ENCODE peak calls at places on chromosome 14, in four cellular contexts. One of them, this sample, is unnamed.

GRCh38 chr14:64848239-64848638 is 31.5 kb downstream of the SPTB start:
- DNase-seq in IMR-90: no peak
- DNase-seq in heart right ventricle: no peak
- DNase-seq in GM12865: peak; percentile 6
- DNase-seq in this sample: no peak

GRCh38 chr14:95699397-95699796 is 13.2 kb downstream of the TCL1B start:
- DNase-seq in IMR-90: no peak
- DNase-seq in heart right ventricle: no peak
- DNase-seq in GM12865: peak; percentile 75
- DNase-seq in this sample: no peak

GRCh38 chr14:100784523-100785337 is 41.2 kb upstream of the MEG3 start:
- DNase-seq in IMR-90: no peak
- DNase-seq in GM12865: no peak
- DNase-seq in heart right ventricle: no peak
- DNase-seq in this sample: peak; percentile 17

GRCh38 chr14:38257500-38257899 is 1.6 kb upstream of the CLEC14A start:
- DNase-seq in IMR-90: peak; percentile 45
- DNase-seq in heart right ventricle: no peak
- DNase-seq in GM12865: no peak
- DNase-seq in this sample: no peak

GRCh38 chr14:65478017-65478416 is 65.5 kb downstream of the FUT8 start:
- DNase-seq in IMR-90: no peak
- DNase-seq in GM12865: no peak
- DNase-seq in heart right ventricle: no peak
- DNase-seq in this sample: no peak

GRCh38 chr14:102544034-102544744 is 34.6 kb upstream of the ANKRD9 start:
- DNase-seq in IMR-90: no peak
- DNase-seq in GM12865: no peak
- DNase-seq in heart right ventricle: no peak
- DNase-seq in this sample: no peak

GRCh38 chr14:94421316-94421715 is 31.3 kb downstream of the SERPINA11 start:
- DNase-seq in IMR-90: no peak
- DNase-seq in heart right ventricle: no peak
- DNase-seq in GM12865: no peak
- DNase-seq in this sample: no peak

GRCh38 chr14:25463475-25463874 is 413.5 kb upstream of the STXBP6 start:
- DNase-seq in IMR-90: no peak
- DNase-seq in GM12865: no peak
- DNase-seq in heart right ventricle: no peak
- DNase-seq in this sample: no peak

GRCh38 chr14:32728957-32729356 is 209.7 kb upstream of the NPAS3 start:
- DNase-seq in heart right ventricle: no peak
- DNase-seq in IMR-90: no peak
- DNase-seq in GM12865: no peak
- DNase-seq in this sample: no peak

GRCh38 chr14:61102549-61103466 is 121.8 kb downstream of the SLC38A6 start:
- DNase-seq in heart right ventricle: no peak
- DNase-seq in IMR-90: no peak
- DNase-seq in GM12865: peak; percentile 48
- DNase-seq in this sample: no peak

GRCh38 chr14:49691031-49691430 is 1.9 kb upstream of the KLHDC1 start:
- DNase-seq in heart right ventricle: no peak
- DNase-seq in GM12865: no peak
- DNase-seq in IMR-90: no peak
- DNase-seq in this sample: no peak

GRCh38 chr14:63726499-63726898 is 1.4 kb downstream of the SGPP1 start:
- DNase-seq in GM12865: no peak
- DNase-seq in IMR-90: no peak
- DNase-seq in heart right ventricle: no peak
- DNase-seq in this sample: no peak
- H3K4me3 ChIP-seq in GM12865: peak overlapping the region; percentile 99
- H3K4me3 ChIP-seq in IMR-90: peak overlapping the region; percentile 100
- H3K4me3 ChIP-seq in heart right ventricle: peak overlapping the region; percentile 100
- H3K4me3 ChIP-seq in this sample: peak overlapping the region; percentile 84

GRCh38 chr14:91244501-91244901 is at the start of gene GPR68:
- DNase-seq in IMR-90: peak; percentile 73
- DNase-seq in heart right ventricle: peak; percentile 43
- DNase-seq in GM12865: no peak
- DNase-seq in this sample: peak; percentile 81
- H3K4me3 ChIP-seq in IMR-90: no peak within 1 kb of the TSS
- H3K4me3 ChIP-seq in heart right ventricle: no peak within 1 kb of the TSS
- H3K4me3 ChIP-seq in GM12865: peak within 1 kb of the TSS; percentile 40
- H3K4me3 ChIP-seq in this sample: no peak within 1 kb of the TSS

GRCh38 chr14:76848879-76849278 is 22.7 kb downstream of the LRRC74A start:
- DNase-seq in GM12865: no peak
- DNase-seq in IMR-90: no peak
- DNase-seq in heart right ventricle: no peak
- DNase-seq in this sample: no peak

GRCh38 chr14:76842414-76842813 is 16.2 kb downstream of the LRRC74A start:
- DNase-seq in IMR-90: no peak
- DNase-seq in GM12865: no peak
- DNase-seq in heart right ventricle: no peak
- DNase-seq in this sample: no peak

GRCh38 chr14:76844223-76844622 is 18.0 kb downstream of the LRRC74A start:
- DNase-seq in GM12865: peak; percentile 26
- DNase-seq in heart right ventricle: peak; percentile 88
- DNase-seq in IMR-90: peak; percentile 29
- DNase-seq in this sample: peak; percentile 83

DNA sequence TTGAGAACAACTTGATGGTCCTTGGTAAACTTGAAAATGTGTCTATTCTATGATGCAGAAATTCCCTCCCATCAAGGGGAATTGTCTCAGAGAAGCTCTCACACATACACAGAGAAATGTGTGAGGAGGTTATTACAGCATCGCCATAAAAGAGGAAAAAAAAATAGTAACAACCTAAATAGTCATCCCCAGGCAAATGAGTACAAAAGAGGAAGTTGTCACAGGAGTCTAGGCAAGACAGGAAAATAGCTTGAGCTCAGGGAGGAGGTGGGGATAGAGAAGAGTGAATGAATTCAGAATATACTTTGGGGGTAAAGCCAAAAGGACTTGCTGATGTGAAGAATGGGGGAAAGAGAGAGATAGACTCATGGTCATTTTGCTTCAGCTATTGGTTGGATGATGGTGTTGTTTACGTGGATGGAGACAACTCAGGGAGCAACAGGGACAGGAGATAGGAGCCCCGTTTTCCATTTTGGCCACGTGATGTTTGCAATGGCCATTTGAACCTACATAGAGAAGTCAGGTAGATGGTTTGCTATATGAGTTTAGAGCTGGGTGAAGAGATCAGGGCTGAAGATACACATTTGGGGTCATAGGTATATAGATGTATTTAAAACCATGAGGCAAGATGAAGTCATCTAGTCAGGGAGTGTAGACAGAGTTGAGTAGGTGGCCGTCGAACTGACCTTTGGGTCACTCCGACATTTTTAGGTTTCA is 20.3 kb downstream of the LRRC74A start:
- DNase-seq in GM12865: no peak
- DNase-seq in heart right ventricle: no peak
- DNase-seq in IMR-90: no peak
- DNase-seq in this sample: no peak
- H3K4me3 ChIP-seq in GM12865: no peak overlapping the region
- H3K4me3 ChIP-seq in heart right ventricle: no peak overlapping the region
- H3K4me3 ChIP-seq in IMR-90: no peak overlapping the region
- H3K4me3 ChIP-seq in this sample: no peak overlapping the region

DNA sequence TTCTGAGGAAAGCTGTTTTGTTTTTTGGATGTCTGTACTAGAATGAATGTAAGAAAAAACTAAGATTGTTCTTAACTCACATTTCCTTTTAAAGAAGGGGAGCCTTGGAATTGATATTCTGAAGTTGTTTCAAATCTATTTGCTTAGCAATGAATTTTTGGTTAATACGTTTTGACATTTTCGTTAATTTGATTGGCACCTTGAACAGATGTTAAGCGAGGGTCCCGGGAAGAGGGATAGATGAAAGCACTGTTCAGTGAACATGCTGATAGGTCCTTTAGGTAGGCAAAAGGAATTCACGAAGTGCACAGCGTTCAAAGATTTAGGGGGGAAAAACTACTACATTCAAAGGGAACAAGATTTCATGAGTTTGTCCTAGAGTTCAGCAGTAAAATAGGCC is 1.7 kb downstream of the SLC39A9 start:
- DNase-seq in GM12865: no peak
- DNase-seq in heart right ventricle: no peak
- DNase-seq in IMR-90: no peak
- DNase-seq in this sample: no peak
- H3K4me3 ChIP-seq in GM12865: peak overlapping the region; percentile 80
- H3K4me3 ChIP-seq in heart right ventricle: peak overlapping the region; percentile 75
- H3K4me3 ChIP-seq in IMR-90: peak overlapping the region; percentile 57
- H3K4me3 ChIP-seq in this sample: peak overlapping the region; percentile 95

GRCh38 chr14:89012272-89013097 is 188.0 kb downstream of the TTC8 start:
- DNase-seq in IMR-90: no peak
- DNase-seq in heart right ventricle: no peak
- DNase-seq in GM12865: no peak
- DNase-seq in this sample: no peak
- H3K4me3 ChIP-seq in IMR-90: no peak overlapping the region
- H3K4me3 ChIP-seq in heart right ventricle: no peak overlapping the region
- H3K4me3 ChIP-seq in GM12865: no peak overlapping the region
- H3K4me3 ChIP-seq in this sample: no peak overlapping the region

DNA sequence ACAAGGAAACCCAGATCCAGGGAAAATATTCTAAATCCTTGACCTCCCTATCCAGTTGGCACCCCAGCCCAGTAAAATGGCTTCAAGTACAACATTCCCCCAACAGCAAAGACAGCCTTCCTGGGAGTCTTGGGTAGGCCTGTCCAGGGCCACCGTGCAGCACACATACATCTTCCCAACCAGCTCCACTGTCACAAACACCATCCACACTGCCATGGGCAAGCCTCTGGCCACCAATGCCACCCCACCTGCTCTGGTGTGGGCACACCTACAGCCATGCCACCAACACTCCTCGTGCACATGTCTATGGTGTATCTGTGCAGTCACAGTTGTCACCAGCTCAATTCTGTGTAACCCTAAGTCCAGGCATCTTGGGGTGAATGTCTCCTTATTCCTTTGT is 193.2 kb downstream of the DAD1 start:
- DNase-seq in heart right ventricle: no peak
- DNase-seq in GM12865: no peak
- DNase-seq in IMR-90: no peak
- DNase-seq in this sample: no peak
- H3K4me3 ChIP-seq in heart right ventricle: no peak overlapping the region
- H3K4me3 ChIP-seq in GM12865: no peak overlapping the region
- H3K4me3 ChIP-seq in IMR-90: no peak overlapping the region
- H3K4me3 ChIP-seq in this sample: no peak overlapping the region

GRCh38 chr14:20503905-20504304 is 1.4 kb upstream of the RNASE10 start:
- DNase-seq in IMR-90: no peak
- DNase-seq in GM12865: no peak
- DNase-seq in heart right ventricle: no peak
- DNase-seq in this sample: peak; percentile 15
- H3K4me3 ChIP-seq in IMR-90: no peak overlapping the region
- H3K4me3 ChIP-seq in GM12865: no peak overlapping the region
- H3K4me3 ChIP-seq in heart right ventricle: no peak overlapping the region
- H3K4me3 ChIP-seq in this sample: no peak overlapping the region

GRCh38 chr14:105092912-105093425 is 27.7 kb upstream of the GPR132 start:
- DNase-seq in IMR-90: peak; percentile 58
- DNase-seq in heart right ventricle: peak; percentile 53
- DNase-seq in GM12865: peak; percentile 69
- DNase-seq in this sample: peak; percentile 78
- H3K4me3 ChIP-seq in IMR-90: peak overlapping the region; percentile 90
- H3K4me3 ChIP-seq in heart right ventricle: peak overlapping the region; percentile 85
- H3K4me3 ChIP-seq in GM12865: peak overlapping the region; percentile 49
- H3K4me3 ChIP-seq in this sample: peak overlapping the region; percentile 37

DNA sequence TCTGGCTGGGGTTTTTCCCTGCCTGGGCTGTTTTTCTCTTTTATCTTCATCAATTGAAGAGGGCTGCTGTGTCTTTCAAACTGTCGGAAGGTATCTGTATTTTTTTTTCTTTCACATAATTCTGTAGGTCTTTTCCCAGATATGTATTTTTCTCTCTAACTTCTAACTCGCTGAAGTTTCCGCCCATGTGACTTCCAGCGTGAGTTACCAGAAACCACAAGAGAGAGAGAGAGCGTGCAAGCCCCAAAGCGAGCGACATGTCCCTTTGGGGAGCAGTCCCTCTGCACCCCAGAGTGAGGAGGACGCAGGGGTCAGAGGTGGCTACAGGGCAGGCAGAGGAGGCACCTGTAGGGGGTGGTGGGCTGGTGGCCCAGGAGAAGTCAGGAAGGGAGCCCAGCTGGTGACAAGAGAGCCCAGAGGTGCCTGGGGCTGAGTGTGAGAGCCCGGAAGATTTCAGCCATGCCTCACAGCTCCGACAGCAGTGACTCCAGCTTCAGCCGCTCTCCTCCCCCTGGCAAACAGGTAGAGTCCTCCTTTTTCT is at the start of gene BATF:
- DNase-seq in IMR-90: no peak
- DNase-seq in heart right ventricle: no peak
- DNase-seq in GM12865: peak; percentile 87
- DNase-seq in this sample: no peak
- H3K4me3 ChIP-seq in IMR-90: no peak within 1 kb of the TSS
- H3K4me3 ChIP-seq in heart right ventricle: peak within 1 kb of the TSS; percentile 8
- H3K4me3 ChIP-seq in GM12865: peak within 1 kb of the TSS; percentile 91
- H3K4me3 ChIP-seq in this sample: peak within 1 kb of the TSS; percentile 23

DNA sequence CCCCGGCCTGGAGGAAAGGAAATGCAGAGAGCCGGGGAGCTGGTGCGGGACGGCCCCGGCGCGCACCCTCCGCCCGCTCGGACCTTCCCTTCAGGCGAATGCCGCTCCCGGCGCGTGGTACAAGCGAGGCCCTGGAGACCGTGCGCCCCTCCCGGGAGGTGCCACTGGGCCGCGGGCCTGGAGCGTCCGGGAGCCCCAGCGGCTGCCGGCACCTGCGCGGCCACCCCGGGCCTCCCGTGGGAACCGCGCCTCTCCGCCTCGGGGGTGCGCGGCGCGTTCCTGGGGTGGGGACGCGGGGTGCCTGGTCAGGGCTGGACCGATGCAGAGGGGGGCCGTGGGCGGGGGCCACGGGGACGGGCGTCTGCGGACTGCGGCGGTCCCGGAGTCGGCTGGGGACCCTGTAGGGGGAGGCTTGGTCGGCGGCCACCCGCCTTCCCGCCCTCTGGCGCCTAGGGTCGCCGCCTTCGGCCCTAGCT is 518 bp downstream of the PAPLN start:
- DNase-seq in GM12865: no peak
- DNase-seq in IMR-90: no peak
- DNase-seq in heart right ventricle: no peak
- DNase-seq in this sample: no peak
- H3K4me3 ChIP-seq in GM12865: peak overlapping the region; percentile 3
- H3K4me3 ChIP-seq in IMR-90: no peak overlapping the region
- H3K4me3 ChIP-seq in heart right ventricle: peak overlapping the region; percentile 56
- H3K4me3 ChIP-seq in this sample: peak overlapping the region; percentile 48

This sample was measured in heart left ventricle.